ENCODE peak calls at places on chromosomes 16 and 17, in six cellular contexts. R is aorta; X is left cardiac atrium; G is K562; Q is activated CD4-positive, alpha-beta T cell treated with anti-CD3 and anti-CD28 coated beads for 36 hours; H is IMR-90. L is an unnamed sample.

GRCh38 chr16:22353188-22353919 is 21.1 kb downstream of the CDR2 start:
- ATAC-seq in Q (peak; percentile 76), R (no peak), H (peak; percentile 80), X (peak; percentile 62), G (peak; percentile 78), L (peak; percentile 92)

GRCh38 chr16:87996962-87997880 is 46.0 kb downstream of the BANP start:
- ATAC-seq in Q (no peak), X (no peak), H (no peak), G (no peak), R (no peak), L (no peak)

GRCh38 chr17:81064746-81065475 is 30.0 kb downstream of the BAIAP2 start:
- ATAC-seq in G (no peak), Q (no peak), X (peak; percentile 76), H (peak; percentile 59), R (peak; percentile 20), L (no peak)

GRCh38 chr17:80959330-80960036 is 32.2 kb upstream of the CHMP6 start:
- ATAC-seq in H (peak; percentile 92), X (peak; percentile 94), Q (no peak), R (peak; percentile 90), G (no peak), L (peak; percentile 91)

GRCh38 chr17:57330587-57330986 is 74.3 kb downstream of the MSI2 start:
- ATAC-seq in G (no peak), H (no peak), R (no peak), Q (no peak), X (no peak), L (no peak)

GRCh38 chr17:76199466-76199865 is 40.8 kb downstream of the RNF157 start:
- ATAC-seq in H (no peak), R (no peak), X (no peak), G (no peak), Q (peak; percentile 91), L (no peak)

GRCh38 chr17:39082482-39082881 is 69.0 kb downstream of the PLXDC1 start:
- ATAC-seq in Q (no peak), H (peak; percentile 57), G (no peak), X (peak; percentile 66), R (peak; percentile 7), L (no peak)

GRCh38 chr16:57289391-57290257 is 5.2 kb upstream of the PLLP start:
- ATAC-seq in H (peak; percentile 46), R (no peak), Q (peak; percentile 66), X (no peak), G (peak; percentile 50), L (no peak)

GRCh38 chr16:69087161-69087581 is 18.3 kb upstream of the HAS3 start:
- ATAC-seq in H (no peak), R (no peak), X (no peak), Q (no peak), G (no peak), L (no peak)

GRCh38 chr16:82699711-82700495 is 73.1 kb downstream of the CDH13 start:
- ATAC-seq in R (peak; percentile 86), G (no peak), H (peak; percentile 50), X (peak; percentile 77), Q (no peak), L (peak; percentile 78)

GRCh38 chr16:79838860-79839259 is 238.3 kb upstream of the MAF start:
- ATAC-seq in G (no peak), X (peak; percentile 57), H (no peak), R (no peak), Q (no peak), L (no peak)

GRCh38 chr16:68283840-68284595 is 19.7 kb downstream of the SLC7A6 start:
- ATAC-seq in Q (peak; percentile 23), X (peak; percentile 30), G (peak; percentile 23), H (peak; percentile 12), R (peak; percentile 53), L (no peak)

GRCh38 chr17:61488878-61489718 is 36.9 kb downstream of the TBX4 start:
- ATAC-seq in X (no peak), R (no peak), H (no peak), Q (no peak), G (no peak), L (no peak)

GRCh38 chr17:61551255-61551742 is 39.7 kb downstream of the NACA2 start:
- ATAC-seq in X (no peak), H (peak; percentile 81), R (no peak), G (peak; percentile 60), Q (no peak), L (peak; percentile 92)

GRCh38 chr16:12535535-12536411 is 267.9 kb downstream of the CPPED1 start:
- ATAC-seq in G (peak; percentile 53), Q (peak; percentile 72), X (no peak), H (peak; percentile 43), R (no peak), L (no peak)

GRCh38 chr16:828891-829290 is 28.4 kb upstream of the GNG13 start:
- ATAC-seq in X (no peak), H (no peak), R (no peak), G (no peak), Q (no peak), L (no peak)

GRCh38 chr16:84741351-84741791 is 41.6 kb downstream of the USP10 start:
- ATAC-seq in X (peak; percentile 22), Q (peak; percentile 66), R (peak; percentile 22), G (no peak), H (peak; percentile 21), L (no peak)

GRCh38 chr17:39939588-39940419 is 12.3 kb downstream of the LRRC3C start:
- ATAC-seq in G (peak; percentile 86), R (no peak), Q (peak; percentile 99), H (peak; percentile 86), X (peak; percentile 79), L (peak; percentile 90)

GRCh38 chr17:75350706-75351105 is 54.8 kb downstream of the GRB2 start:
- ATAC-seq in X (no peak), H (no peak), Q (no peak), R (no peak), G (no peak), L (no peak)

GRCh38 chr17:77667478-77667877 is 291.0 kb upstream of the TNRC6C start:
- ATAC-seq in G (no peak), H (no peak), Q (peak; percentile 60), R (no peak), X (no peak), L (no peak)

GRCh38 chr16:50396770-50397525 is 28.2 kb upstream of the BRD7 start:
- ATAC-seq in R (no peak), X (peak; percentile 66), Q (peak; percentile 39), H (no peak), G (no peak), L (no peak)

GRCh38 chr17:76886395-76886794 is 18.2 kb downstream of the MGAT5B start:
- ATAC-seq in H (no peak), X (no peak), R (no peak), G (no peak), Q (no peak), L (no peak)

GRCh38 chr17:15432807-15433547 is 34.4 kb downstream of the CDRT4 start:
- ATAC-seq in H (peak; percentile 55), Q (no peak), G (no peak), X (peak; percentile 71), R (no peak), L (no peak)

GRCh38 chr17:63838586-63839184 is 3.8 kb downstream of the SMARCD2 start:
- ATAC-seq in Q (no peak), R (peak; percentile 71), H (no peak), G (no peak), X (peak; percentile 47), L (no peak)

GRCh38 chr17:80632046-80632581 is 87.5 kb downstream of the RPTOR start:
- ATAC-seq in G (peak; percentile 71), R (no peak), Q (no peak), H (no peak), X (no peak), L (no peak)

GRCh38 chr16:10754941-10755340 is 11.3 kb downstream of the NUBP1 start:
- ATAC-seq in X (peak; percentile 7), R (no peak), Q (peak; percentile 64), H (peak; percentile 88), G (no peak), L (peak; percentile 71)

GRCh38 chr17:72719582-72720493 is 372.6 kb downstream of the SLC39A11 start:
- ATAC-seq in X (no peak), H (no peak), Q (peak; percentile 89), R (no peak), G (no peak), L (no peak)

GRCh38 chr16:84366208-84366607 is 2.1 kb upstream of the ATP2C2 start:
- ATAC-seq in G (no peak), H (no peak), X (no peak), R (no peak), Q (no peak), L (no peak)

GRCh38 chr17:62899349-62899748 is 66.7 kb upstream of the TANC2 start:
- ATAC-seq in H (no peak), X (peak; percentile 88), R (no peak), Q (no peak), G (no peak), L (no peak)

GRCh38 chr17:35243459-35244204 is 760 bp downstream of the SLFN5 start:
- ATAC-seq in Q (peak; percentile 23), X (peak; percentile 55), R (peak; percentile 75), G (peak; percentile 12), H (peak; percentile 3), L (peak; percentile 59)